ENCODE peak calls at places on chromosomes 4 and X, in ten cellular contexts. One of them, this sample, is unnamed.
A peak's percentile ranks its signal among the peaks of the same experiment; 100 is the strongest.

GRCh38 chr4:117327491-117327890 is 242.1 kb upstream of the TRAM1L1 start:
- DNase-seq in mucosa of gallbladder: no peak
- DNase-seq in stimulated activated CD4-positive, alpha-beta T cell treated with anti-CD3 and anti-CD28 coated beads, Interleukin-2, amount 100 ng/mL, for 24 hours: no peak
- DNase-seq in amygdala: no peak
- DNase-seq in bronchial epithelial cell: no peak
- DNase-seq in lower lobe of right lung: no peak
- DNase-seq in naive thymus-derived CD8-positive, alpha-beta T cell: no peak
- DNase-seq in A549: no peak
- DNase-seq in ovary: no peak
- DNase-seq in OCI-LY7: no peak
- DNase-seq in this sample: no peak

GRCh38 chr4:149572711-149573110 is 242.9 kb downstream of the IQCM start:
- DNase-seq in A549: no peak
- DNase-seq in lower lobe of right lung: no peak
- DNase-seq in OCI-LY7: no peak
- DNase-seq in naive thymus-derived CD8-positive, alpha-beta T cell: no peak
- DNase-seq in ovary: no peak
- DNase-seq in amygdala: no peak
- DNase-seq in bronchial epithelial cell: no peak
- DNase-seq in mucosa of gallbladder: no peak
- DNase-seq in stimulated activated CD4-positive, alpha-beta T cell treated with anti-CD3 and anti-CD28 coated beads, Interleukin-2, amount 100 ng/mL, for 24 hours: no peak
- DNase-seq in this sample: no peak

GRCh38 chr4:892780-893179 is 39.3 kb downstream of the GAK start:
- DNase-seq in OCI-LY7: no peak
- DNase-seq in mucosa of gallbladder: no peak
- DNase-seq in A549: no peak
- DNase-seq in ovary: no peak
- DNase-seq in amygdala: no peak
- DNase-seq in naive thymus-derived CD8-positive, alpha-beta T cell: no peak
- DNase-seq in lower lobe of right lung: no peak
- DNase-seq in stimulated activated CD4-positive, alpha-beta T cell treated with anti-CD3 and anti-CD28 coated beads, Interleukin-2, amount 100 ng/mL, for 24 hours: no peak
- DNase-seq in bronchial epithelial cell: no peak
- DNase-seq in this sample: no peak

GRCh38 chr4:946103-946450 is 13.8 kb downstream of the TMEM175 start:
- DNase-seq in ovary: no peak
- DNase-seq in bronchial epithelial cell: no peak
- DNase-seq in OCI-LY7: no peak
- DNase-seq in amygdala: no peak
- DNase-seq in A549: no peak
- DNase-seq in stimulated activated CD4-positive, alpha-beta T cell treated with anti-CD3 and anti-CD28 coated beads, Interleukin-2, amount 100 ng/mL, for 24 hours: no peak
- DNase-seq in lower lobe of right lung: no peak
- DNase-seq in naive thymus-derived CD8-positive, alpha-beta T cell: no peak
- DNase-seq in mucosa of gallbladder: no peak
- DNase-seq in this sample: no peak

GRCh38 chrX:56219702-56220101 is 12.5 kb upstream of the KLF8 start:
- DNase-seq in mucosa of gallbladder: no peak
- DNase-seq in A549: no peak
- DNase-seq in lower lobe of right lung: no peak
- DNase-seq in naive thymus-derived CD8-positive, alpha-beta T cell: no peak
- DNase-seq in stimulated activated CD4-positive, alpha-beta T cell treated with anti-CD3 and anti-CD28 coated beads, Interleukin-2, amount 100 ng/mL, for 24 hours: no peak
- DNase-seq in ovary: no peak
- DNase-seq in amygdala: no peak
- DNase-seq in OCI-LY7: no peak
- DNase-seq in bronchial epithelial cell: peak; percentile 28
- DNase-seq in this sample: no peak

GRCh38 chr4:13844740-13845139 is 217.2 kb upstream of the BOD1L1 start:
- DNase-seq in mucosa of gallbladder: no peak
- DNase-seq in lower lobe of right lung: no peak
- DNase-seq in ovary: no peak
- DNase-seq in amygdala: no peak
- DNase-seq in stimulated activated CD4-positive, alpha-beta T cell treated with anti-CD3 and anti-CD28 coated beads, Interleukin-2, amount 100 ng/mL, for 24 hours: no peak
- DNase-seq in naive thymus-derived CD8-positive, alpha-beta T cell: no peak
- DNase-seq in OCI-LY7: no peak
- DNase-seq in bronchial epithelial cell: no peak
- DNase-seq in A549: no peak
- DNase-seq in this sample: no peak

GRCh38 chrX:43953218-43953617 is 20.0 kb downstream of the NDP start:
- DNase-seq in ovary: no peak
- DNase-seq in naive thymus-derived CD8-positive, alpha-beta T cell: no peak
- DNase-seq in stimulated activated CD4-positive, alpha-beta T cell treated with anti-CD3 and anti-CD28 coated beads, Interleukin-2, amount 100 ng/mL, for 24 hours: no peak
- DNase-seq in bronchial epithelial cell: no peak
- DNase-seq in OCI-LY7: no peak
- DNase-seq in lower lobe of right lung: no peak
- DNase-seq in A549: no peak
- DNase-seq in mucosa of gallbladder: no peak
- DNase-seq in amygdala: no peak
- DNase-seq in this sample: no peak

GRCh38 chr4:48660347-48660746 is 119.7 kb downstream of the FRYL start:
- DNase-seq in A549: no peak
- DNase-seq in mucosa of gallbladder: no peak
- DNase-seq in stimulated activated CD4-positive, alpha-beta T cell treated with anti-CD3 and anti-CD28 coated beads, Interleukin-2, amount 100 ng/mL, for 24 hours: no peak
- DNase-seq in amygdala: no peak
- DNase-seq in lower lobe of right lung: no peak
- DNase-seq in ovary: no peak
- DNase-seq in naive thymus-derived CD8-positive, alpha-beta T cell: no peak
- DNase-seq in OCI-LY7: no peak
- DNase-seq in bronchial epithelial cell: no peak
- DNase-seq in this sample: no peak

GRCh38 chr4:125070869-125071268 is 243.9 kb upstream of the FAT4 start:
- DNase-seq in A549: peak; percentile 5
- DNase-seq in mucosa of gallbladder: no peak
- DNase-seq in bronchial epithelial cell: peak; percentile 17
- DNase-seq in stimulated activated CD4-positive, alpha-beta T cell treated with anti-CD3 and anti-CD28 coated beads, Interleukin-2, amount 100 ng/mL, for 24 hours: no peak
- DNase-seq in lower lobe of right lung: no peak
- DNase-seq in OCI-LY7: no peak
- DNase-seq in ovary: no peak
- DNase-seq in naive thymus-derived CD8-positive, alpha-beta T cell: no peak
- DNase-seq in amygdala: no peak
- DNase-seq in this sample: no peak

GRCh38 chrX:7083468-7084396 is 63.8 kb upstream of the STS start:
- DNase-seq in naive thymus-derived CD8-positive, alpha-beta T cell: peak; percentile 34
- DNase-seq in amygdala: no peak
- DNase-seq in bronchial epithelial cell: peak; percentile 90
- DNase-seq in mucosa of gallbladder: no peak
- DNase-seq in OCI-LY7: peak; percentile 90
- DNase-seq in A549: peak; percentile 22
- DNase-seq in stimulated activated CD4-positive, alpha-beta T cell treated with anti-CD3 and anti-CD28 coated beads, Interleukin-2, amount 100 ng/mL, for 24 hours: peak; percentile 49
- DNase-seq in lower lobe of right lung: no peak
- DNase-seq in ovary: no peak
- DNase-seq in this sample: peak; percentile 15

GRCh38 chrX:139113682-139114081 is 402.2 kb upstream of the FGF13 start:
- DNase-seq in A549: no peak
- DNase-seq in naive thymus-derived CD8-positive, alpha-beta T cell: no peak
- DNase-seq in OCI-LY7: no peak
- DNase-seq in stimulated activated CD4-positive, alpha-beta T cell treated with anti-CD3 and anti-CD28 coated beads, Interleukin-2, amount 100 ng/mL, for 24 hours: no peak
- DNase-seq in amygdala: no peak
- DNase-seq in ovary: no peak
- DNase-seq in lower lobe of right lung: no peak
- DNase-seq in mucosa of gallbladder: no peak
- DNase-seq in bronchial epithelial cell: peak; percentile 17
- DNase-seq in this sample: no peak

GRCh38 chrX:117538441-117539418 is 577.9 kb downstream of the KLHL13 start:
- DNase-seq in ovary: no peak
- DNase-seq in bronchial epithelial cell: no peak
- DNase-seq in stimulated activated CD4-positive, alpha-beta T cell treated with anti-CD3 and anti-CD28 coated beads, Interleukin-2, amount 100 ng/mL, for 24 hours: no peak
- DNase-seq in naive thymus-derived CD8-positive, alpha-beta T cell: no peak
- DNase-seq in amygdala: peak; percentile 0
- DNase-seq in lower lobe of right lung: no peak
- DNase-seq in OCI-LY7: no peak
- DNase-seq in A549: no peak
- DNase-seq in mucosa of gallbladder: peak; percentile 72
- DNase-seq in this sample: no peak